ENCODE peak calls at places on chromosomes 6 and 20, in eight cellular contexts. C is endothelial cell of umbilical vein, K is H1, N is mammary epithelial cell, R is fibroblast of the aortic adventitia, H is cardiac fibroblast, V is fibroblast of villous mesenchyme, M is pancreas. A is an unnamed sample.

GRCh38 chr6:10000461-10000992 is 414.3 kb downstream of the TFAP2A start:
- DNase-seq in C (no peak), K (no peak), N (peak; percentile 63), R (no peak), H (no peak), V (no peak), M (no peak), A (no peak)

GRCh38 chr20:40893610-40894242 is 134.9 kb upstream of the TOP1 start:
- DNase-seq in C (no peak), K (no peak), N (no peak), R (no peak), H (no peak), V (no peak), M (no peak), A (no peak)

GRCh38 chr20:32465092-32465900 is 107.2 kb downstream of the ASXL1 start:
- DNase-seq in C (peak; percentile 88), K (no peak), N (peak; percentile 24), R (peak; percentile 73), H (peak; percentile 86), V (peak; percentile 96), M (peak; percentile 81), A (peak; percentile 86)

GRCh38 chr6:170083236-170084051 is 207.4 kb downstream of the DLL1 start:
- DNase-seq in C (no peak), K (no peak), N (no peak), R (no peak), H (no peak), V (no peak), M (no peak), A (no peak)

GRCh38 chr6:11364971-11365397 is 132.5 kb upstream of the NEDD9 start:
- DNase-seq in C (peak; percentile 90), K (no peak), N (no peak), R (no peak), H (peak; percentile 68), V (peak; percentile 83), M (no peak), A (no peak)

GRCh38 chr20:62675156-62675871 is 33.0 kb downstream of the SLCO4A1 start:
- DNase-seq in C (no peak), K (no peak), N (no peak), R (no peak), H (no peak), V (no peak), M (no peak), A (no peak)

GRCh38 chr20:44886276-44886671 is 769 bp downstream of the YWHAB start:
- DNase-seq in C (peak; percentile 30), K (no peak), N (no peak), R (no peak), H (no peak), V (peak; percentile 29), M (no peak), A (no peak)

GRCh38 chr6:134589512-134589911 is 271.6 kb upstream of the SGK1 start:
- DNase-seq in C (no peak), K (peak; percentile 15), N (peak; percentile 96), R (peak; percentile 99), H (peak; percentile 98), V (peak; percentile 100), M (no peak), A (peak; percentile 76)

GRCh38 chr6:13397359-13398080 is 69.2 kb upstream of the TBC1D7 start:
- DNase-seq in C (no peak), K (no peak), N (no peak), R (no peak), H (no peak), V (no peak), M (no peak), A (no peak)

GRCh38 chr6:56959094-56959493 is 4.2 kb downstream of the BEND6 start:
- DNase-seq in C (no peak), K (no peak), N (no peak), R (peak; percentile 84), H (no peak), V (no peak), M (no peak), A (no peak)

GRCh38 chr6:148525453-148525852 is 182.8 kb downstream of the SASH1 start:
- DNase-seq in C (no peak), K (no peak), N (no peak), R (peak; percentile 94), H (peak; percentile 82), V (peak; percentile 80), M (no peak), A (no peak)

GRCh38 chr20:36193937-36194712 is 39.6 kb downstream of the EPB41L1 start:
- DNase-seq in C (no peak), K (no peak), N (no peak), R (no peak), H (no peak), V (no peak), M (no peak), A (no peak)

GRCh38 chr20:20304942-20305341 is 63.0 kb upstream of the INSM1 start:
- DNase-seq in C (no peak), K (no peak), N (no peak), R (no peak), H (no peak), V (no peak), M (no peak), A (no peak)

GRCh38 chr6:72580281-72580940 is 41.5 kb upstream of the KCNQ5 start:
- DNase-seq in C (no peak), K (peak; percentile 9), N (peak; percentile 67), R (peak; percentile 89), H (peak; percentile 89), V (peak; percentile 77), M (no peak), A (peak; percentile 28)
- TF ChIP-seq CTCF in C (no peak), K (peak; percentile 62), N (peak; percentile 88), R (peak; percentile 69), H (peak; percentile 80), V (peak; percentile 59), M (peak; percentile 25), A (peak; percentile 75)

GRCh38 chr6:163341224-163341623 is 73.3 kb upstream of the QKI start:
- DNase-seq in C (no peak), K (no peak), N (no peak), R (no peak), H (no peak), V (no peak), M (no peak), A (no peak)

GRCh38 chr6:163342571-163343539 is 71.7 kb upstream of the QKI start:
- DNase-seq in C (no peak), K (no peak), N (no peak), R (no peak), H (no peak), V (no peak), M (no peak), A (no peak)

GRCh38 chr6:163340201-163340887 is 74.2 kb upstream of the QKI start:
- DNase-seq in C (no peak), K (no peak), N (no peak), R (no peak), H (no peak), V (no peak), M (no peak), A (no peak)

GRCh38 chr6:163343609-163344008 is 70.9 kb upstream of the QKI start:
- DNase-seq in C (no peak), K (no peak), N (no peak), R (no peak), H (no peak), V (no peak), M (no peak), A (no peak)

DNA sequence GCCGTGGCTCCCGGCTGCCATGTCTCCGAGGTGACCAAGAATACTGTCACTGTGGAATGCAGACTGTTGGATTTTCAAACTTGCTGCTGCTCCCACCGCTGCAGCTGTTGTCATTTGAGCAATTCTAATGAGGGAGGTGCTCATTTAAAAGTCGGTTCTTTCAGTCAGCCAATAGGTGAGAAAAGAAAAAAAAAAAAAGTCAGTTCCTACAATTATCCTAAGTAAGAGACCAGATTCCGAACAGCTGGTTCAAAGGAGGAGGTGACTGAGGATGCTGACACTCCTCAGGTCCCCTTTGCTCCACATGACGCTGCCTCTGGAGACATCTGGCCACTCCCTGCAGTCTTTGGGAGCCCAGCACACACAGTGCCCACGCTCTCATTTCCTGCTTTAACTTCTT is 72.8 kb upstream of the QKI start:
- DNase-seq in C (no peak), K (no peak), N (no peak), R (no peak), H (peak; percentile 31), V (no peak), M (no peak), A (no peak)
- H3K4me3 ChIP-seq in C (no peak overlapping the region), K (no peak overlapping the region), N (no peak overlapping the region), R (no peak overlapping the region), H (no peak overlapping the region), V (no peak overlapping the region), M (no peak overlapping the region), A (no peak overlapping the region)

GRCh38 chr20:973785-974194 is 28.3 kb downstream of the RSPO4 start:
- DNase-seq in C (no peak), K (no peak), N (peak; percentile 30), R (peak; percentile 35), H (peak; percentile 45), V (peak; percentile 67), M (no peak), A (no peak)
- TF ChIP-seq CTCF in C (peak; percentile 11), K (peak; percentile 76), N (peak; percentile 62), R (peak; percentile 33), H (peak; percentile 52), V (peak; percentile 45), M (no peak), A (peak; percentile 39)

GRCh38 chr6:90329397-90330077 is 32.9 kb upstream of the BACH2 start:
- DNase-seq in C (no peak), K (no peak), N (no peak), R (no peak), H (no peak), V (no peak), M (no peak), A (no peak)
- H3K4me3 ChIP-seq in C (no peak overlapping the region), K (no peak overlapping the region), N (no peak overlapping the region), R (no peak overlapping the region), H (no peak overlapping the region), V (no peak overlapping the region), M (no peak overlapping the region), A (no peak overlapping the region)

A was measured in retinal pigment epithelial cell.